ENCODE peak calls at places on chromosomes 6 and 20, in ten cellular contexts. D, S, W, V, O, E, G, P, L and R are unnamed samples.

GRCh38 chr6:115133790-115134189 is 791.0 kb upstream of the HS3ST5 start:
- DNase-seq in P (no peak), D (no peak), E (no peak), W (no peak), G (no peak), V (no peak), O (no peak), L (no peak), S (no peak), R (no peak)

GRCh38 chr6:127148511-127148910 is 30.0 kb downstream of the RSPO3 start:
- DNase-seq in D (no peak), P (no peak), O (no peak), V (peak), L (no peak), G (peak), E (no peak), S (no peak), W (no peak), R (peak)

GRCh38 chr6:90249458-90249857 is 47.2 kb downstream of the BACH2 start:
- DNase-seq in S (no peak), G (no peak), D (no peak), O (no peak), P (no peak), L (no peak), V (no peak), E (no peak), W (no peak), R (no peak)

GRCh38 chr20:4513720-4514119 is 208.0 kb upstream of the PRND start:
- DNase-seq in D (no peak), S (no peak), G (no peak), O (no peak), P (no peak), V (peak), E (peak), L (no peak), W (peak), R (peak)

GRCh38 chr20:43508106-43508505 is 609 bp downstream of the L3MBTL1 start:
- DNase-seq in W (peak), D (no peak), G (no peak), P (no peak), S (no peak), L (no peak), V (no peak), O (no peak), E (no peak), R (no peak)

GRCh38 chr6:146149770-146150169 is 120.9 kb downstream of the GRM1 start:
- DNase-seq in V (no peak), S (no peak), L (no peak), W (peak), G (no peak), D (no peak), O (no peak), E (no peak), P (no peak), R (no peak)

GRCh38 chr20:62955519-62956386 is 3.2 kb downstream of the SLC17A9 start:
- DNase-seq in D (no peak), L (no peak), G (no peak), P (no peak), V (no peak), E (no peak), O (no peak), S (peak), W (no peak), R (no peak)

GRCh38 chr6:126143650-126144260 is 157.4 kb downstream of the TRMT11 start:
- DNase-seq in D (no peak), P (no peak), O (no peak), E (no peak), L (no peak), S (no peak), G (no peak), V (peak), W (no peak), R (no peak)

GRCh38 chr6:12355354-12355753 is 65.2 kb downstream of the EDN1 start:
- DNase-seq in S (no peak), E (no peak), P (no peak), V (no peak), O (no peak), G (no peak), L (no peak), D (no peak), W (peak), R (no peak)

GRCh38 chr20:45405566-45406259 is 2.4 kb upstream of the DBNDD2 start:
- DNase-seq in P (no peak), D (no peak), G (peak), E (no peak), S (peak), L (peak), W (peak), O (no peak), V (no peak), R (no peak)

GRCh38 chr20:47181056-47181862 is 175.2 kb downstream of the ZMYND8 start:
- DNase-seq in D (no peak), P (peak), W (peak), E (peak), S (no peak), O (peak), G (no peak), L (no peak), V (peak), R (peak)

GRCh38 chr6:129701721-129702455 is 8.1 kb downstream of the ARHGAP18 start:
- DNase-seq in O (no peak), W (no peak), L (no peak), E (peak), D (no peak), S (no peak), V (peak), P (no peak), G (no peak), R (peak)

GRCh38 chr20:25547063-25547462 is 38.3 kb downstream of the NINL start:
- DNase-seq in G (no peak), V (no peak), S (no peak), D (no peak), O (no peak), L (no peak), P (no peak), W (no peak), E (no peak), R (no peak)

GRCh38 chr6:159646731-159647130 is 46.3 kb downstream of the SOD2 start:
- DNase-seq in D (no peak), P (no peak), L (no peak), V (peak), G (no peak), E (peak), O (no peak), W (peak), S (no peak), R (peak)

GRCh38 chr6:14141531-14141930 is 24.0 kb downstream of the CD83 start:
- DNase-seq in L (no peak), D (no peak), W (no peak), G (no peak), V (no peak), S (no peak), P (no peak), E (no peak), O (no peak), R (no peak)

GRCh38 chr6:11975353-11975977 is 36.6 kb upstream of the HIVEP1 start:
- DNase-seq in E (no peak), S (peak), D (no peak), V (no peak), G (no peak), W (no peak), L (no peak), P (no peak), O (no peak), R (no peak)

GRCh38 chr20:36956674-36957073 is 5.2 kb upstream of the SAMHD1 start:
- DNase-seq in W (no peak), O (no peak), P (no peak), E (no peak), L (no peak), V (no peak), G (no peak), D (no peak), S (no peak), R (no peak)

GRCh38 chr20:5863040-5863811 is 87.1 kb downstream of the TRMT6 start:
- DNase-seq in G (peak), S (peak), O (no peak), P (no peak), L (peak), V (peak), D (peak), E (peak), W (peak), R (peak)

GRCh38 chr20:48945840-48946514 is 24.5 kb downstream of the ARFGEF2 start:
- DNase-seq in G (no peak), E (peak), S (peak), P (no peak), D (no peak), O (no peak), W (peak), V (peak), L (no peak), R (peak)

GRCh38 chr20:49310695-49311094 is 32.8 kb upstream of the ZNFX1 start:
- DNase-seq in G (no peak), W (peak), E (peak), O (no peak), S (no peak), D (no peak), V (peak), P (no peak), L (no peak), R (no peak)

GRCh38 chr20:50110141-50111047 is 2.6 kb downstream of the UBE2V1 start:
- DNase-seq in S (peak), W (peak), G (no peak), D (no peak), L (no peak), P (no peak), O (no peak), V (peak), E (no peak), R (peak)

DNA sequence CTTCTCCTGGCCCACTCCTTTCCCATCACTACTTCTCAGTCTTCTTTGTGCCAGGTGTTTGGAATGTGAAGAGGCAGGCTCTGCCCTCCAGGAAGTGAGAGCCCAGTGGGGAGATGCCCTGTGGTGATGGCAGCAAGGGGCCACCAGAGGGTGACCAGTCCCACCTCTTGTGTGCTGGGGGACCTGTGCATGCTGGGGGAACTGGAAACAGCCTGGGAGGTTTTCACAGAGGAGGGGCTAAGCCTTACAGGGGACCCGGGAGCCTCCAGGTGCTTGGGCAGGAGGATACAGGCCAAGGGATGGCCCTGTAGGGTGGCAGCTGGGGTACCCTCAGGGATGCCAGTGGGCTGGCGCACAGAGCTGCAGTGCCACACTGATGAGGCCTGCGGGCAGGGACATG is 72.3 kb downstream of the RAMACL start:
- DNase-seq in E (peak), S (no peak), O (no peak), D (no peak), W (no peak), V (no peak), G (no peak), L (no peak), P (no peak), R (no peak)
- TF ChIP-seq CTCF in E (peak), S (no peak), O (peak), D (no peak), W (no peak), V (peak), G (no peak), L (no peak), P (no peak), R (peak)

DNA sequence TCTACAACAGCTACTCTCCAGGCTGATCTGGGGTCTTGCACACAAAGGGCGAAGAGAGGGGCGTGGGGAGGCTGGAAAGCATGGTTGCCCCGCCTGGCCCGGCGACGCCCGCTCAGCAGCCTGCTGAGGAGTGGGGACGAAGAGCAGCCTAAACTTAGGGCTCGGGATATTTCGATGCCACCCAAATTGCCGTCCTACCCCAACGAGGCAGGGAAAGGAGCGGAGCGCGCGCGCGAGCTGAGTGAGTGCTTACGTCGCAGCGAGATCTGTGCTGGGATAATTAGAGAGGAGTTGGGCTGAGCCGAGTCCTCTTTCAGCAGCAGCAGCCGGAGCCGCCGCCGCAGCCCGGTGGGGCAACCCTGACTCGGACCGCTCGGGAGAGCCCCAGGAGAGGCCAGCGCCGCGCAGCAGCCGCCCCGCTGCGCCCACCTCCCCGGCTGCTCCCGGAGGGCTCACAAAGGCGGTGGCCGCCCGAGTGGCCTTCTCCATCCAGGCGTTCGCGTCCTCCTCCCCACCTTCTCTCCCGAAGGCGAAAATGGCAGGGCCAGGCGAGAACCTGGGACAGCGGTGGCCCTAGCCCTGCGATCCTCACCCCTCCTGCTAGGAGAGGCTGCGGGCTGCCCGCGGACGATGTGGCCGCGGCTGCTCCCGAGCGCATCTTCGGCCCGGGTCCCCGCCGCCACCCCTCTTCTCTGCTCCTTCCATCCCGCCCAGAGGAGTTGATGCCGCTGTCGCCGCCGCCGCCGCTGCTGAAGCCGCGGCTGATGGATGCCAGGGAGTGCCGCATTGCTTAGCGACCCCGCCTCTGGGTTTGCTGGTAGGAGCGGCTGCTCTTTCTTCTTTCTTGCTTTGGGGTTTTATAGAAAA is at the start of gene CLVS2:
- DNase-seq in W (peak), E (no peak), S (peak), L (no peak), V (peak), D (peak), G (peak), P (no peak), O (peak), R (peak)
- H3K4me3 ChIP-seq in W (peak), E (no peak), S (no peak), L (peak), V (peak), D (peak), G (peak), P (no peak), O (peak), R (peak)

DNA sequence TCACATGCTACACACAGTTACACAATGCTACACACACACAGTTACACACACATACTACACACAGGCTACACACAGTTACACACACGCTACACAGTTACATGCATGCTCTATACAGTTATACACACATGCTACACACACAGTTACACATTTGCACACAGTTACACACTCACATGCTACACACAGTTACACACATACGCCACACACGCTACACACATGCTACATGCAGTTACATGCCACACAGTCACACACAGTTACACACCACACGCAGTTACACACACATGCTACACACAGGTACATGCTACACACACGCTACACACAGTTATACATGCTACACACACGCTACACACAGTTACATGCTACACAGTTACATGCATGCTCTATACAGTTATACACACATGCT is 15.6 kb downstream of the MYT1 start:
- DNase-seq in P (no peak), G (no peak), L (no peak), E (no peak), D (no peak), V (no peak), O (no peak), W (no peak), S (no peak), R (no peak)
- TF ChIP-seq CTCF in P (no peak), G (no peak), L (no peak), E (no peak), D (no peak), V (no peak), O (no peak), W (no peak), S (no peak), R (no peak)

GRCh38 chr6:29748391-29749352 is 25.4 kb downstream of the HLA-F start:
- DNase-seq in P (no peak), V (peak), O (peak), W (peak), D (peak), L (peak), G (peak), S (peak), E (peak), R (peak)
- H3K4me3 ChIP-seq in P (peak), V (peak), O (no peak), W (peak), D (peak), L (peak), G (peak), S (peak), E (peak), R (peak)

DNA sequence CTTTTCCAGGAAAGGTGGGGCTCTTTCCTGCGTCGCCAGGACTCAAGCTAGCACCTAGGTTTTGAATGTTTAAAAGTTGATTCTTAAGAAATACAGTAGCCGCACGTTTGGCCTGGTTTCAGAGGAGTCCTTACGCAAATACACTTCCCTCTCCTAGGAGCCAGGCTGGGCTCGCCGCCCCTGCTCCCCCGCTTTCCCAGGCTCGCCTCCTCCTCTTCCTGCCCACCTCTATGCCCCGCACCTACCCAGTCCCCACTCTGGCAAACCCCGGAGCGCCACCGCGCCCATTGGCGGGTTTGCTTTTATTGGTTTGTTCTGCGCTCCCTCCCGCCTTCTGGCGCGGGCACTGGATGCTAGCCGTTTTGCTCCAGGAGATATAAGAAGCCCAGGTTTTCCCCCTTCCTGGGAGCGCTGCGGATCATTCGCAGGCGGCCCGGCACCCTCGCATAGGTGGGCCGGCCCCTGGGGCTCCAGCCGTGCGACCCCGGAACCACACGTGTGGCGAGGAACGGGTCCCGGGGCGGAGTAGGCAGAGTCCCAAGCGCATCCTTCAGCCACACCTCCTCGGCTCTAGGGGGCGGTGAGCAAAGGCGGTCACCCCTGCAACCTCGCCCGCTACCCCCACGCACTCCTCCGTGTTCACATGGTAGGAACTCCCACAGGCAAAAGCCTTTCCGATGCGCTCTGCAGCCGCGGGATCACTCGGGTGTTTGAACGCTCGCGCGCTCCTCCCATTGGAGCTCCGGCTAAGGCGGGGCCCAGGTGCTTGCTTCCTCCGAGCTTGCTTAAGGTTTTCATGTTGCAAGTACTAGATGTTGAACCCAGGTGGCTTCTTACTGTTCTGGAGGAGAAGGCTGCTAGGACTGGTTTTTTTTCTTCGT is 119.0 kb downstream of the RTN4IP1 start:
- DNase-seq in S (peak), E (no peak), V (peak), G (peak), L (peak), O (no peak), D (no peak), P (no peak), W (peak), R (no peak)
- TF ChIP-seq CTCF in S (no peak), E (no peak), V (no peak), G (no peak), L (no peak), O (no peak), D (no peak), P (no peak), W (no peak), R (peak)

GRCh38 chr20:17391108-17391771 is 139.9 kb downstream of the BFSP1 start:
- DNase-seq in S (no peak), P (no peak), G (no peak), L (no peak), D (no peak), E (no peak), W (no peak), O (no peak), V (no peak), R (no peak)

GRCh38 chr20:17394411-17394810 is 136.8 kb downstream of the BFSP1 start:
- DNase-seq in D (no peak), S (no peak), G (no peak), O (no peak), E (no peak), L (no peak), P (no peak), W (peak), V (no peak), R (no peak)

GRCh38 chr20:17390655-17391054 is 140.5 kb downstream of the BFSP1 start:
- DNase-seq in W (no peak), E (no peak), P (no peak), D (no peak), V (no peak), G (no peak), L (no peak), O (no peak), S (no peak), R (no peak)

GRCh38 chr20:17399303-17399985 is 131.7 kb downstream of the BFSP1 start:
- DNase-seq in D (no peak), S (no peak), L (no peak), V (no peak), O (no peak), E (no peak), G (no peak), W (no peak), P (no peak), R (no peak)

GRCh38 chr20:17395729-17396128 is 135.4 kb downstream of the BFSP1 start:
- DNase-seq in G (no peak), P (no peak), O (no peak), D (no peak), W (no peak), E (no peak), S (no peak), L (no peak), V (no peak), R (no peak)
- H3K4me3 ChIP-seq in G (no peak), P (no peak), O (no peak), D (no peak), W (no peak), E (no peak), S (no peak), L (no peak), V (no peak), R (no peak)

GRCh38 chr20:54197621-54198604 is 10.0 kb upstream of the PFDN4 start:
- DNase-seq in E (peak), P (no peak), V (peak), G (no peak), L (no peak), O (no peak), W (peak), S (no peak), D (no peak), R (peak)

GRCh38 chr20:54199283-54199682 is 8.6 kb upstream of the PFDN4 start:
- DNase-seq in E (no peak), W (no peak), L (no peak), O (no peak), D (no peak), G (no peak), S (no peak), P (no peak), V (no peak), R (no peak)

GRCh38 chr20:54193817-54194216 is 14.1 kb upstream of the PFDN4 start:
- DNase-seq in W (no peak), V (no peak), D (no peak), O (no peak), G (no peak), S (no peak), L (no peak), P (no peak), E (no peak), R (no peak)

GRCh38 chr20:54195483-54196472 is 12.1 kb upstream of the PFDN4 start:
- DNase-seq in G (no peak), L (no peak), D (no peak), O (no peak), E (no peak), V (no peak), S (no peak), W (no peak), P (no peak), R (no peak)

GRCh38 chr20:54194724-54195438 is 13.0 kb upstream of the PFDN4 start:
- DNase-seq in L (no peak), W (peak), P (no peak), V (no peak), G (no peak), E (peak), O (no peak), D (no peak), S (no peak), R (peak)
- TF ChIP-seq CTCF in L (no peak), W (peak), P (peak), V (no peak), G (no peak), E (no peak), O (peak), D (no peak), S (no peak), R (peak)

GRCh38 chr6:35931120-35931561 is 10.2 kb upstream of the SRPK1 start:
- DNase-seq in L (no peak), G (peak), E (no peak), S (no peak), W (no peak), V (no peak), O (no peak), P (no peak), D (no peak), R (no peak)
- H3K4me3 ChIP-seq in L (no peak), G (no peak), E (no peak), S (no peak), W (no peak), V (no peak), O (no peak), P (no peak), D (no peak), R (no peak)